ENCODE peak calls at places on chromosomes 1 and 21, in four cellular contexts. A, M, H and C are unnamed samples.

GRCh38 chr1:9494936-9495758 is 44.1 kb upstream of the SLC25A33 start:
- DNase-seq in A (peak; percentile 53), M (peak; percentile 76), H (no peak), C (no peak)

GRCh38 chr1:32345289-32345827 is 9.3 kb upstream of the MARCKSL1 start:
- DNase-seq in A (no peak), M (no peak), H (no peak), C (no peak)

GRCh38 chr1:67853704-67854103 is 20.4 kb upstream of the GNG12 start:
- DNase-seq in A (no peak), M (no peak), H (peak; percentile 61), C (peak; percentile 95)

GRCh38 chr1:55490556-55490955 is 275.4 kb upstream of the USP24 start:
- DNase-seq in A (no peak), M (no peak), H (no peak), C (no peak)

GRCh38 chr1:116958110-116958509 is 43.5 kb upstream of the CD101 start:
- DNase-seq in A (no peak), M (no peak), H (no peak), C (no peak)

GRCh38 chr1:154962238-154962678 is 676 bp upstream of the PYGO2 start:
- DNase-seq in A (no peak), M (no peak), H (peak; percentile 10), C (no peak)

GRCh38 chr1:31678681-31679080 is 25.1 kb downstream of the COL16A1 start:
- DNase-seq in A (no peak), M (no peak), H (no peak), C (no peak)

GRCh38 chr21:42830456-42831455 is 48.6 kb downstream of the WDR4 start:
- DNase-seq in A (no peak), M (peak; percentile 60), H (no peak), C (no peak)

GRCh38 chr1:12177999-12178441 is 11.2 kb downstream of the TNFRSF1B start:
- DNase-seq in A (peak; percentile 90), M (peak; percentile 91), H (no peak), C (peak; percentile 85)

GRCh38 chr1:3717715-3718601 is 34.3 kb upstream of the CCDC27 start:
- DNase-seq in A (peak; percentile 7), M (no peak), H (no peak), C (no peak)

GRCh38 chr1:109896681-109897080 is 14.0 kb upstream of the CSF1 start:
- DNase-seq in A (no peak), M (no peak), H (no peak), C (no peak)

GRCh38 chr1:32474954-32475353 is 10.1 kb downstream of the ZBTB8B start:
- DNase-seq in A (no peak), M (no peak), H (no peak), C (no peak)